ENCODE peak calls at places on chromosomes 3 and 15, in six cellular contexts. I is neural crest cell; U is glutamatergic neuron; X is CD8-positive, alpha-beta T cell; W is breast epithelium; S is D721Med. Q is an unnamed sample.

GRCh38 chr3:38141952-38142273 is 3.5 kb downstream of the MYD88 start:
- DNase-seq in U (no peak), W (no peak), I (no peak), X (no peak), S (no peak), Q (no peak)

GRCh38 chr15:55574096-55574495 is 14.0 kb downstream of the PYGO1 start:
- DNase-seq in S (no peak), W (no peak), U (no peak), X (no peak), I (no peak), Q (no peak)

GRCh38 chr3:147930417-147930816 is 521.3 kb downstream of the ZIC1 start:
- DNase-seq in U (no peak), I (no peak), X (no peak), S (no peak), W (no peak), Q (no peak)

GRCh38 chr3:171542976-171543375 is 82.8 kb upstream of the TNIK start:
- DNase-seq in X (no peak), U (no peak), I (no peak), W (no peak), S (no peak), Q (no peak)

GRCh38 chr3:15439476-15439875 is 12.1 kb downstream of the EAF1 start:
- DNase-seq in I (no peak), S (no peak), W (no peak), U (no peak), X (no peak), Q (no peak)

GRCh38 chr15:62390793-62391543 is 225.9 kb upstream of the C2CD4B start:
- DNase-seq in U (peak), S (no peak), X (peak), I (peak), W (no peak), Q (peak)

GRCh38 chr15:83848315-83849050 is 194.6 kb downstream of the ADAMTSL3 start:
- DNase-seq in U (no peak), X (no peak), I (no peak), S (no peak), W (no peak), Q (no peak)

GRCh38 chr3:160644491-160644890 is 32.5 kb upstream of the ARL14 start:
- DNase-seq in U (no peak), I (no peak), S (no peak), W (no peak), X (no peak), Q (no peak)

GRCh38 chr3:195893121-195893449 is 15.3 kb downstream of the TNK2 start:
- DNase-seq in W (no peak), S (no peak), I (no peak), X (no peak), U (no peak), Q (no peak)

GRCh38 chr3:179703816-179704215 is 51.0 kb downstream of the USP13 start:
- DNase-seq in X (no peak), U (no peak), I (no peak), S (no peak), W (no peak), Q (no peak)

GRCh38 chr3:105417538-105418289 is 51.0 kb downstream of the ALCAM start:
- DNase-seq in I (no peak), W (no peak), S (no peak), X (no peak), U (no peak), Q (no peak)

GRCh38 chr15:22949074-22949547 is 31.1 kb downstream of the CYFIP1 start:
- DNase-seq in I (peak), U (peak), X (no peak), S (peak), W (no peak), Q (no peak)

GRCh38 chr3:177437513-177438337 is 240.4 kb upstream of the TBL1XR1 start:
- DNase-seq in I (no peak), W (no peak), S (no peak), U (no peak), X (no peak), Q (no peak)

GRCh38 chr3:169699536-169700050 is 36.1 kb upstream of the MECOM start:
- DNase-seq in X (no peak), S (no peak), U (no peak), I (no peak), W (peak), Q (no peak)

GRCh38 chr15:65326844-65327243 is 22.4 kb downstream of the RNU5B-1 start:
- DNase-seq in I (no peak), X (no peak), U (peak), S (no peak), W (no peak), Q (no peak)

GRCh38 chr3:41419809-41420208 is 220.5 kb downstream of the CTNNB1 start:
- DNase-seq in S (no peak), X (no peak), W (no peak), I (no peak), U (no peak), Q (no peak)

GRCh38 chr15:92383528-92384326 is 10.0 kb upstream of the ST8SIA2 start:
- DNase-seq in I (peak), U (peak), W (no peak), S (no peak), X (no peak), Q (no peak)

DNA sequence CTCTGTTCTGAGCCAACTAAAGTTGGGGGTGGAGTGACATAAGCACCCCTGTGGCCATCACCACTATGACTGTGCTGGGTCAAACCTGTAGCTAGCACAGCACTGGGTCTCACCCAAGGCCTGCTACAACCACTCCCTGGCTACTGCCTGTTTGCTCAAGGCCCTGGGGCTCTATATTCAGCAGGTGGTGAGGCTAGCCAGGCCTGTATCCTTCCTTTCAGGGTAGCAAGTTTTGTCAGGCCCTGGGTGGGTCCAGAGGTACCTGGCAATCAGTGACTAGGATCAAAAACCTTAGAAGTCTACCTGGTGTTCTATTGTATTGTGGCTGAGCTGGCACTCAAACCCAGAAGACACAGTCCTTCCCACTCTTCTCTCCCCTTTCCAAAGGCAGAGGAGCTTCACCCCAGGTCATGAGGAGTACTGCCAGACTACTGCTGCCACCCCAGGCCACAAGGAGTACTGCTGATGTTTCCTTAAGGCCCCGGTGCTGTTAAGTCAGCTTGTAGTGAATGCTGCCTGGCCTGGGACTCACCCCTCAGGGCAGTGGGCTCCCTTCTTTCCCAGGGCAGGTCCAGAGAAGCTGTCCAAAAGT is 170.8 kb downstream of the IGSF11 start:
- DNase-seq in S (no peak), U (no peak), W (no peak), I (no peak), X (no peak), Q (no peak)
- TF ChIP-seq CTCF in S (peak), U (no peak), W (no peak), I (peak), X (no peak), Q (no peak)

DNA sequence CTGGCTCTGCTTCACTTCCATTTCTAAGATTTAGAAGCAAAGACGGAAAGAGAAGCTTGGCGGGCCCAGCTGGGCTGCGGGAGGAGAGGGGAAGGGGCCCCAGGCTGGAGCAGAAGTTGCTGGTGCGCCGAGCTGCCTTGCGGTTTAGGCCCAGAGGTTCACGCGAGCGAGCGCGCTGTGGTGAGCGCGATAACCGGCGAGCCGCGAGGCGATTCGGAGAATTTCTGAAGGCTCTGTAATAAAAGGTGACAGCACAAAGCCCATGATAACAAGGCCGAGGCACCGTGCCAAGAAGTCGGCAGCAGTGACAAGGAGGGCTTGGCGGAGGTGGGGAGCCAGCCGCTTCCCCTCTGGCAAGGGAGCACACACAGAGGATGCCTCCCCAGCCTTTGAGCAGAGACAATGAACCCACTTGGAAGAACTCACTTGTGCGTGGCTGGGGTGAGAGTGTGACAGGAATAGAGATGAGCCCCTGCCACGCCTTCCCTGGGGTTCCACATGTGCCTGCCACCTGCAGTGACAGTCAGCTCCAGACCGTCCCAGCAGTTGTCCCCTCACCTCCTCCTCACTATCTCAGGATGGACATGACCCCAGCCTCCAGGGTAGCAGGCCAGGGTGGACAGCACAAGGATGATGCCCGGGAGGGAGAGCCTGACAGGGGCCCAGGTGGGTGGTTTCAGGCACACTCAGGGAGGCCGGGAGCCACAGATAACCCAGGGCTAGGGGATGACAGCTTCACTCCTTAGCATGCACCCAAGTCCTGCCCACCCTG is 315.2 kb downstream of the UACA start:
- DNase-seq in X (peak), W (peak), I (no peak), S (no peak), U (no peak), Q (peak)
- TF ChIP-seq CTCF in X (no peak), W (no peak), I (no peak), S (no peak), U (no peak), Q (no peak)

DNA sequence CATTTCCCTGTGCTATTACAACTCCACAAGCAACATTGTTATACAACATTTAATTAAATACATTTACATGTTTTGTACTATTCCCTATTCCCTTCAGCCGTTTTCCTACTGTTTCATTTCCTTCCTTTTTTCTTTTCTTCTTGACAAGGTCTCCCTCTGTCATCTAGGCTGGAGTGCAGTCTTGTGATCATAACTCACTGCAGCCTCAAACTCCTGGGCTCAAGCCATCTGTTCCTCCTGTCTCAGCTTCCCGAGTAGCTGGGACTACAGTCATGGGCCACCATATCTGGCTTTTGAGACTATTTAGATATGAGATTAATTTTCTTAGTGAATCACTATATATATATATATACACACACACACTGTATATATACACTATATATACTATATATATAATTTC is 254.8 kb downstream of the NFKBIZ start:
- DNase-seq in I (no peak), S (no peak), U (no peak), X (no peak), W (no peak), Q (no peak)
- TF ChIP-seq CTCF in I (no peak), S (no peak), U (no peak), X (no peak), W (no peak), Q (no peak)

GRCh38 chr3:173066044-173066679 is 74.9 kb downstream of the SPATA16 start:
- DNase-seq in X (no peak), U (no peak), S (no peak), W (no peak), I (no peak), Q (no peak)
- TF ChIP-seq CTCF in X (no peak), U (no peak), S (no peak), W (no peak), I (no peak), Q (no peak)

GRCh38 chr3:77042892-77043291 is 3.0 kb downstream of the ROBO2 start:
- DNase-seq in I (no peak), X (no peak), S (no peak), W (no peak), U (no peak), Q (no peak)
- TF ChIP-seq CTCF in I (peak), X (no peak), S (peak), W (no peak), U (no peak), Q (no peak)

DNA sequence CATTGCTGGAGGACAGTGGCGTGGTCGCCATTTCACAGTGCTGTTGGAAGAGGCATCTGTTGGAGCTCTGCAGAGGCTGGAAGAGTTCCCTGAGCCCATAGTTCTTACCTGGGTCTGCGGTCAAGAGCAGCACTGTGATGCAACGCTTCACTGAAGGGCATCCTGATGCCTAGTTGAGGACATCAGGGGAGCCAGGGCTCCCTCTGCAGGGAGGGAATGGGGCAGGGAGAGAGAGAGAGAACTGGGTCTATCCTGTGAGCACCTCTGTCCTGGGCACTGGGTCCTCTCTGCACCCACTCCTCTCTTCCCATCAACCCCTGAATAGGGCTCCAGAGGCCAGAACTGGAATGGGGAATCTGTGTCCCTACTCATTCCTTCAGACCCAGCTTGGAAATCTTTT is 23.9 kb upstream of the MOBP start:
- DNase-seq in U (no peak), W (no peak), S (no peak), X (no peak), I (no peak), Q (no peak)
- TF ChIP-seq CTCF in U (no peak), W (no peak), S (peak), X (no peak), I (no peak), Q (no peak)

DNA sequence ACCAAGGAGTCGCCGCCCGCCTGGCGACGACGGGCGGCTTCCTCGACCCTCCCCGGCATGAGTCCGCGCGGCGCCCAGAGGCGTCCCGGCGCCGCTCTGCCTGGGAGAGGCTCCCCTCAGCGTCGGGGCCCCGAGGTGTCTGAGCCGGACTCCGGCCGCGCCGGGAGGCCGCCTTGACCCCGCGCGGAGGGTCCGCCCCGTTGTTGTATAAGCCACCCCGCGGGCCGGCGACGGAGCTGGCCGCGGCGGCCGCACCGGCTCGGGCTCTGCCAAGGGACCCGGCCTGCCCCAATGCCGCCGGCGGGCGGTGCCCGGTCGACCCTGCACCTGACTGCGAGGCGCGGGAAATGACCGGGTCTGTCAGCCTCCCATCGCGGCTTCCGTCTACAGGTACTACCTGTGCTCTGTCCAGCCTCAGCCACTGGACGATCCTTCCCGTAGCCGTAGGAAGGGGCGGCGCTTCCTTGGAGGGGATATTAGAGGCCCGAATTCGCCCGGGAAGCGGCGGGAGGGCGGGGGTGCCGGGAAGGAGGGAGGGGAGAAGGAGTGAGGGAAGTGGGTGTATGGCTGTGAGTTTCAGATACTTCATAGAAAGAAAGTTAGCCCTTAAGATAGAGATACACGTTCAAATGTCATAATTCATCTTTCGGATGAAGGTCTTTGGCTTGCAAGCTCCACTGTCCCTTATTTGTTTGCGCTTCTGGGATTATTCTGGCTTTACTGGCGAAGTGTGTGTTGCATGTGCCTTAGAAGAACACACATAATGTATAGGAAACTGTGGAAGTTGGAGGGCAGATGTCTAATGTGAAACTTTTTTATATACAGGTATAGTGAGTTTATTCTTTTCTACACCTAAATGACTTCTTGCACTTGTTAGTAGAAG is 623 bp downstream of the ABHD5 start:
- DNase-seq in W (peak), S (peak), U (peak), X (peak), I (peak), Q (no peak)
- TF ChIP-seq CTCF in W (no peak), S (no peak), U (no peak), X (no peak), I (no peak), Q (peak)

GRCh38 chr3:47418167-47419082 is 37.6 kb downstream of the PTPN23 start:
- DNase-seq in I (no peak), S (no peak), U (peak), X (no peak), W (no peak), Q (no peak)
- TF ChIP-seq CTCF in I (peak), S (no peak), U (peak), X (no peak), W (no peak), Q (no peak)

GRCh38 chr3:129936757-129937156 is 37.8 kb upstream of the TRH start:
- DNase-seq in U (no peak), I (no peak), S (no peak), X (peak), W (no peak), Q (no peak)

GRCh38 chr3:129940086-129940485 is 34.4 kb upstream of the TRH start:
- DNase-seq in U (no peak), S (no peak), W (no peak), I (no peak), X (no peak), Q (no peak)

GRCh38 chr3:129937717-129938116 is 36.8 kb upstream of the TRH start:
- DNase-seq in X (no peak), W (no peak), U (no peak), I (no peak), S (no peak), Q (no peak)

GRCh38 chr3:129934234-129935123 is 40.0 kb upstream of the TRH start:
- DNase-seq in U (peak), X (peak), W (no peak), I (peak), S (no peak), Q (peak)

DNA sequence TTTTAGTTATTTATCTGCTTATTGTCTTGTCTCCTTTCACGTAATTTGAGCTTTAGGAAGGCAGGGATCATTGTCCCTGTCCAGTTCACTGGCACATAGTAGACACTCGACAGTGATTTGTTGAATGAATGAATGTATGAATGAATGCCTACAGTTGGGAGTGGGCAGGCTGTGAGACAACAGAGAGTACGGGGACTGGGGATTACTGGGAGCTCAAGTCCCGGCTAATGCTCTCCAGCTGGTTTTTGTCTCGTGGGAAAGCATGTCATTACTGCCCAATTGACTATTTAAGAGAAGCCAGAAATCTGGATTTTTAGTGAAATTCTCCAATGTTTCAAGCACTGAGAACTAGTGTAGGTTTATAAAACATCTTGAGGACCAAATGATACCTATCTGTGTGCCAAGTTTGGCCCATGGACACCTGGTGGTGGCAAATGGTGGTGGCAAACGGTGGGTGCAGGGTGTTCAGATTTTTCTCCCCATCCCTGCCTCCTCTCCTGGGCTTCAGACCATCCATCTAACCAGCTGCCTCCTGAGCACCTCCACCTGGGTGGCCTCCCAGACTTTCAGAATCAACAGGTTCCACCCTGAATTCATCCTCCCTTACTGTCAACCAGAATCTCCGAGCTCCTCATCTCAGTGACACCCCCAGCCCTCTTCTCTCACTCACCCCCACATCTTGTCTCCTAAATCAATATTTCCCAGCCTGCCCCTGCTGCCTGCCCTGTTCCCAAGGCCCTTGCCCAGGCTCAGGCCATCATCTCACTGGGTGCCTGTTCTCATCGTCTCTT is 36.2 kb upstream of the TRH start:
- DNase-seq in I (no peak), X (no peak), W (no peak), U (no peak), S (no peak), Q (no peak)
- TF ChIP-seq CTCF in I (peak), X (no peak), W (peak), U (peak), S (no peak), Q (no peak)

Q was measured in natural killer cell.